ENCODE peak calls at places on chromosomes 2 and 18, in nine cellular contexts. One of them, this sample, is unnamed.

GRCh38 chr18:10289265-10289664 is 165.2 kb upstream of the APCDD1 start:
- DNase-seq in omental fat pad: no peak
- DNase-seq in lower lobe of right lung: no peak
- DNase-seq in GM20000: no peak
- DNase-seq in PC-3: no peak
- DNase-seq in H9: no peak
- DNase-seq in endothelial cell: no peak
- DNase-seq in Calu3: no peak
- DNase-seq in choroid plexus epithelial cell: no peak
- DNase-seq in this sample: no peak

GRCh38 chr2:25347846-25348245 is 6.1 kb upstream of the DNMT3A start:
- DNase-seq in omental fat pad: no peak
- DNase-seq in lower lobe of right lung: no peak
- DNase-seq in GM20000: no peak
- DNase-seq in PC-3: no peak
- DNase-seq in H9: no peak
- DNase-seq in endothelial cell: no peak
- DNase-seq in Calu3: no peak
- DNase-seq in choroid plexus epithelial cell: no peak
- DNase-seq in this sample: no peak

GRCh38 chr2:96636772-96637171 is 1.3 kb downstream of the KANSL3 start:
- DNase-seq in omental fat pad: no peak
- DNase-seq in lower lobe of right lung: no peak
- DNase-seq in GM20000: no peak
- DNase-seq in PC-3: peak; percentile 16
- DNase-seq in H9: no peak
- DNase-seq in endothelial cell: no peak
- DNase-seq in Calu3: peak; percentile 8
- DNase-seq in choroid plexus epithelial cell: no peak
- DNase-seq in this sample: no peak

GRCh38 chr2:134117651-134118050 is 136.2 kb upstream of the MGAT5 start:
- DNase-seq in omental fat pad: no peak
- DNase-seq in lower lobe of right lung: no peak
- DNase-seq in GM20000: no peak
- DNase-seq in PC-3: no peak
- DNase-seq in H9: no peak
- DNase-seq in endothelial cell: no peak
- DNase-seq in Calu3: no peak
- DNase-seq in choroid plexus epithelial cell: no peak
- DNase-seq in this sample: no peak

GRCh38 chr2:181411105-181411849 is 45.9 kb upstream of the ITGA4 start:
- DNase-seq in omental fat pad: no peak
- DNase-seq in lower lobe of right lung: no peak
- DNase-seq in GM20000: no peak
- DNase-seq in PC-3: no peak
- DNase-seq in H9: peak; percentile 75
- DNase-seq in endothelial cell: no peak
- DNase-seq in Calu3: no peak
- DNase-seq in choroid plexus epithelial cell: peak; percentile 63
- DNase-seq in this sample: no peak

GRCh38 chr18:49597152-49597551 is 35.3 kb downstream of the LIPG start:
- DNase-seq in omental fat pad: no peak
- DNase-seq in lower lobe of right lung: no peak
- DNase-seq in GM20000: no peak
- DNase-seq in PC-3: no peak
- DNase-seq in H9: no peak
- DNase-seq in endothelial cell: no peak
- DNase-seq in Calu3: no peak
- DNase-seq in choroid plexus epithelial cell: no peak
- DNase-seq in this sample: no peak

GRCh38 chr2:129709030-129709955 is 270.2 kb upstream of the RAB6C start:
- DNase-seq in omental fat pad: no peak
- DNase-seq in lower lobe of right lung: no peak
- DNase-seq in GM20000: no peak
- DNase-seq in PC-3: no peak
- DNase-seq in H9: peak; percentile 26
- DNase-seq in endothelial cell: no peak
- DNase-seq in Calu3: no peak
- DNase-seq in choroid plexus epithelial cell: no peak
- DNase-seq in this sample: no peak

GRCh38 chr2:188291142-188291616 is 495 bp upstream of the GULP1 start:
- DNase-seq in omental fat pad: no peak
- DNase-seq in lower lobe of right lung: peak; percentile 41
- DNase-seq in GM20000: no peak
- DNase-seq in PC-3: peak; percentile 35
- DNase-seq in H9: no peak
- DNase-seq in endothelial cell: peak; percentile 21
- DNase-seq in Calu3: peak; percentile 18
- DNase-seq in choroid plexus epithelial cell: peak; percentile 39
- DNase-seq in this sample: no peak

GRCh38 chr2:223868005-223868404 is 30.6 kb upstream of the AP1S3 start:
- DNase-seq in omental fat pad: no peak
- DNase-seq in lower lobe of right lung: no peak
- DNase-seq in GM20000: no peak
- DNase-seq in PC-3: no peak
- DNase-seq in H9: no peak
- DNase-seq in endothelial cell: no peak
- DNase-seq in Calu3: no peak
- DNase-seq in choroid plexus epithelial cell: no peak
- DNase-seq in this sample: no peak

GRCh38 chr18:35019929-35020328 is 21.3 kb upstream of the MAPRE2 start:
- DNase-seq in omental fat pad: no peak
- DNase-seq in lower lobe of right lung: no peak
- DNase-seq in GM20000: no peak
- DNase-seq in PC-3: no peak
- DNase-seq in H9: no peak
- DNase-seq in endothelial cell: no peak
- DNase-seq in Calu3: no peak
- DNase-seq in choroid plexus epithelial cell: peak; percentile 65
- DNase-seq in this sample: no peak

DNA sequence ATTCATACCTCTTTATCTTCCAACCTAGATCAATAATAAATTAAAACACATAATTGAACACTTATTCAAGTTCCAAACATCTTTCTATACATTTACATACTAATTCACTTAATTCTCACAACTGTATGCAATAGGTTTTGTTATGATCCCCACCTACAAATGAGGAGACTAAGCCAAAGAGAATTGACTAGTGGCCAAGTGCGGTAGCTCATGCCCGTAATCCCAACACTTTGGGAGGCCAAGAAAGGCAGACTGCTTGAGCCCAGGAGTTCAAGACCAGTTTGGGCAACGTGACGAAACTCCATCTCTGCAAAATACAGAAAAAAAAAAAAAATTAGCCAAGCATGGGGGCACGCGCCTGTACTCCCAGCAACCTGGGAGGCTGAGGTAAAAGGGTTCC is 36.8 kb downstream of the KCNG3 start:
- DNase-seq in omental fat pad: no peak
- DNase-seq in lower lobe of right lung: no peak
- DNase-seq in GM20000: no peak
- DNase-seq in PC-3: peak; percentile 18
- DNase-seq in H9: peak; percentile 44
- DNase-seq in endothelial cell: peak; percentile 15
- DNase-seq in Calu3: no peak
- DNase-seq in choroid plexus epithelial cell: no peak
- DNase-seq in this sample: no peak
- TF ChIP-seq CTCF in omental fat pad: no peak
- TF ChIP-seq CTCF in lower lobe of right lung: no peak
- TF ChIP-seq CTCF in GM20000: no peak
- TF ChIP-seq CTCF in PC-3: peak; percentile 26
- TF ChIP-seq CTCF in H9: peak; percentile 63
- TF ChIP-seq CTCF in endothelial cell: peak; percentile 58
- TF ChIP-seq CTCF in Calu3: no peak
- TF ChIP-seq CTCF in choroid plexus epithelial cell: peak; percentile 33
- TF ChIP-seq CTCF in this sample: peak; percentile 26

GRCh38 chr2:234145057-234145456 is 94.6 kb downstream of the SPP2 start:
- DNase-seq in omental fat pad: no peak
- DNase-seq in lower lobe of right lung: no peak
- DNase-seq in GM20000: no peak
- DNase-seq in PC-3: no peak
- DNase-seq in H9: no peak
- DNase-seq in endothelial cell: no peak
- DNase-seq in Calu3: no peak
- DNase-seq in choroid plexus epithelial cell: no peak
- DNase-seq in this sample: no peak

GRCh38 chr2:234145511-234145910 is 95.0 kb downstream of the SPP2 start:
- DNase-seq in omental fat pad: no peak
- DNase-seq in lower lobe of right lung: no peak
- DNase-seq in GM20000: no peak
- DNase-seq in PC-3: no peak
- DNase-seq in H9: no peak
- DNase-seq in endothelial cell: no peak
- DNase-seq in Calu3: no peak
- DNase-seq in choroid plexus epithelial cell: no peak
- DNase-seq in this sample: no peak

GRCh38 chr2:234142530-234142929 is 92.0 kb downstream of the SPP2 start:
- DNase-seq in omental fat pad: no peak
- DNase-seq in lower lobe of right lung: no peak
- DNase-seq in GM20000: no peak
- DNase-seq in PC-3: peak; percentile 13
- DNase-seq in H9: no peak
- DNase-seq in endothelial cell: no peak
- DNase-seq in Calu3: no peak
- DNase-seq in choroid plexus epithelial cell: no peak
- DNase-seq in this sample: no peak

GRCh38 chr2:234147335-234147861 is 96.9 kb downstream of the SPP2 start:
- DNase-seq in omental fat pad: no peak
- DNase-seq in lower lobe of right lung: no peak
- DNase-seq in GM20000: no peak
- DNase-seq in PC-3: no peak
- DNase-seq in H9: no peak
- DNase-seq in endothelial cell: no peak
- DNase-seq in Calu3: no peak
- DNase-seq in choroid plexus epithelial cell: no peak
- DNase-seq in this sample: no peak

DNA sequence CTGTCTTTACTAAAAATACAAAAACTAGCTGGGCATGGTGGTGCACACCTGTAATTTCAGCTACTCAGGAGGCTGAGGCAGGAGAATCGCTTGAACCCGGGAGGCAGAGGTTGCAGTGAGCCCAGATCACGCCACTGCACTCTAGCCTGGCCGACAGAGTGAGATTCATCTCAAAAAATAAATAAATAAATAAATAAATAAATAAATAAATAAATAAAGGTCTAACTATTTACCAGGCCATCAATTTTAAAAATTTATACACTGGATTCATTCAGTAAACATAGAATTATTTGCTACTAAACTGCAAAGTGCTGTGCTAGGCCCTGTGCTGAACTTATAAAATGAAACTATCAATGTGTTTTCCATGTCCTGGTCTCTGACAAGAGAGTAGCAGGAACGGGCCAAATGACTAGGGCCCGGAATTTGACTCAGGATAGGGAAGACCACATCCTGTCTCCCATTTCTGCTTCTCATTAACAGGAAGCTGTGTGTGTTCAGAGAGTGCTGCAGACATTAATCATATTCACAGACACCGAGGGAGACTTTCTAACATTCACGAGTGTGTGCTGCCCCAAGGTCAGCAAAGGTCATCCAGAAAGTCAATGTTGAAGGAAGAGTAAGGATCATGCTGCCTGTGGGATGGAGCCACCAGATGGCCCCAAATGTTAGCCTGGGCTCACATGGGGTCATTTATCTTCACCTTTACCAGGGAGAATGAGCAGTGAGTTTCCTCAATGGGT is 95.8 kb downstream of the SPP2 start:
- DNase-seq in omental fat pad: no peak
- DNase-seq in lower lobe of right lung: no peak
- DNase-seq in GM20000: no peak
- DNase-seq in PC-3: peak; percentile 84
- DNase-seq in H9: no peak
- DNase-seq in endothelial cell: no peak
- DNase-seq in Calu3: no peak
- DNase-seq in choroid plexus epithelial cell: peak; percentile 78
- DNase-seq in this sample: no peak
- TF ChIP-seq CTCF in omental fat pad: no peak
- TF ChIP-seq CTCF in lower lobe of right lung: no peak
- TF ChIP-seq CTCF in GM20000: no peak
- TF ChIP-seq CTCF in PC-3: peak; percentile 22
- TF ChIP-seq CTCF in H9: no peak
- TF ChIP-seq CTCF in endothelial cell: no peak
- TF ChIP-seq CTCF in Calu3: no peak
- TF ChIP-seq CTCF in choroid plexus epithelial cell: peak; percentile 16
- TF ChIP-seq CTCF in this sample: no peak

GRCh38 chr18:63951302-63951705 is 2.2 kb downstream of the HMSD start:
- DNase-seq in omental fat pad: no peak
- DNase-seq in lower lobe of right lung: no peak
- DNase-seq in GM20000: peak; percentile 49
- DNase-seq in PC-3: peak; percentile 60
- DNase-seq in H9: no peak
- DNase-seq in endothelial cell: no peak
- DNase-seq in Calu3: no peak
- DNase-seq in choroid plexus epithelial cell: peak; percentile 80
- DNase-seq in this sample: no peak
- TF ChIP-seq CTCF in omental fat pad: no peak
- TF ChIP-seq CTCF in lower lobe of right lung: no peak
- TF ChIP-seq CTCF in GM20000: no peak
- TF ChIP-seq CTCF in PC-3: peak; percentile 60
- TF ChIP-seq CTCF in H9: no peak
- TF ChIP-seq CTCF in endothelial cell: no peak
- TF ChIP-seq CTCF in Calu3: peak; percentile 29
- TF ChIP-seq CTCF in choroid plexus epithelial cell: peak; percentile 63
- TF ChIP-seq CTCF in this sample: peak; percentile 35

GRCh38 chr2:7357993-7358392 is 440.8 kb downstream of the RNF144A start:
- DNase-seq in omental fat pad: no peak
- DNase-seq in lower lobe of right lung: no peak
- DNase-seq in GM20000: no peak
- DNase-seq in PC-3: no peak
- DNase-seq in H9: no peak
- DNase-seq in endothelial cell: no peak
- DNase-seq in Calu3: no peak
- DNase-seq in choroid plexus epithelial cell: no peak
- DNase-seq in this sample: no peak

GRCh38 chr2:7368211-7368610 is 451.0 kb downstream of the RNF144A start:
- DNase-seq in omental fat pad: no peak
- DNase-seq in lower lobe of right lung: no peak
- DNase-seq in GM20000: no peak
- DNase-seq in PC-3: no peak
- DNase-seq in H9: no peak
- DNase-seq in endothelial cell: no peak
- DNase-seq in Calu3: no peak
- DNase-seq in choroid plexus epithelial cell: no peak
- DNase-seq in this sample: no peak

GRCh38 chr2:7358865-7359264 is 441.7 kb downstream of the RNF144A start:
- DNase-seq in omental fat pad: no peak
- DNase-seq in lower lobe of right lung: no peak
- DNase-seq in GM20000: no peak
- DNase-seq in PC-3: no peak
- DNase-seq in H9: peak; percentile 37
- DNase-seq in endothelial cell: no peak
- DNase-seq in Calu3: no peak
- DNase-seq in choroid plexus epithelial cell: no peak
- DNase-seq in this sample: no peak

DNA sequence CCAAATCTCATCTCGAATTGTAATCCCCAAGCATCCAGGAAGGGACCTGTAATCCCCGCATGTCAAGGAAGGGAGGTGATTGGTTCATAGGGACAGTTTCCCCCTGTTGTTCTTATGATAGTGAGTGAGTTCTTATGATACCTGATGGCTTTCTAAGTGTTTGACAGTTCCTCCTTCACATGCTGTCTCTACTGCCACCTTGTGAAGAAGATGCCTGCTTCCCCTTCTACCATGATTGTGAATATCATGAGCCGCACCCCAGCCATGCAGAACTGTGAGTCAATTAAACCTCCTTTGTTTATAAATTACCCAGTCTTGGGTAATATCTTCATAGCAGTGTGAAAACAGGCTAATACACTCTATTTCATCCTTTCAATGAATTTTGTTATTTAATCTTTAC is 446.7 kb downstream of the RNF144A start:
- DNase-seq in omental fat pad: no peak
- DNase-seq in lower lobe of right lung: no peak
- DNase-seq in GM20000: no peak
- DNase-seq in PC-3: peak; percentile 27
- DNase-seq in H9: no peak
- DNase-seq in endothelial cell: no peak
- DNase-seq in Calu3: no peak
- DNase-seq in choroid plexus epithelial cell: no peak
- DNase-seq in this sample: no peak
- TF ChIP-seq CTCF in omental fat pad: no peak
- TF ChIP-seq CTCF in lower lobe of right lung: no peak
- TF ChIP-seq CTCF in GM20000: peak; percentile 15
- TF ChIP-seq CTCF in PC-3: peak; percentile 31
- TF ChIP-seq CTCF in H9: peak; percentile 59
- TF ChIP-seq CTCF in endothelial cell: no peak
- TF ChIP-seq CTCF in Calu3: no peak
- TF ChIP-seq CTCF in choroid plexus epithelial cell: no peak
- TF ChIP-seq CTCF in this sample: no peak

This sample was measured in mesothelial cell of epicardium.